ENCODE peak calls at places on chromosomes 3 and 15, in seven cellular contexts. G, T, M, W, E, H and Q are unnamed samples. For H3K4me1, the result is how much of the 10 kb centered on the place peaks cover.

GRCh38 chr15:44286814-44287555 is 1.5 kb upstream of the GOLM2 start:
- DNase-seq in G (peak), H (no peak), T (no peak), W (no peak), E (peak), M (no peak), Q (no peak)

GRCh38 chr3:10371167-10371566 is 50.3 kb upstream of the SEC13 start:
- DNase-seq in E (no peak), M (no peak), G (no peak), T (no peak), W (no peak), H (no peak), Q (no peak)

GRCh38 chr3:50473768-50474167 is 29.7 kb downstream of the CACNA2D2 start:
- DNase-seq in W (no peak), G (no peak), M (peak), H (no peak), E (no peak), T (no peak), Q (no peak)

GRCh38 chr3:155785662-155786295 is 20.3 kb downstream of the C3orf33 start:
- DNase-seq in H (no peak), W (no peak), E (no peak), T (no peak), M (no peak), G (no peak), Q (no peak)

GRCh38 chr15:57502116-57502515 is 89.6 kb upstream of the MYZAP start:
- DNase-seq in E (peak), T (no peak), M (no peak), W (no peak), G (no peak), H (no peak), Q (no peak)

GRCh38 chr3:39398700-39399099 is 7.8 kb upstream of the RPSA start:
- DNase-seq in G (no peak), M (no peak), T (no peak), E (no peak), W (peak), H (no peak), Q (no peak)

GRCh38 chr3:119831022-119831421 is 49.1 kb downstream of the NR1I2 start:
- DNase-seq in H (no peak), M (no peak), E (no peak), T (no peak), G (no peak), W (no peak), Q (no peak)

GRCh38 chr15:35925634-35926380 is 379.8 kb upstream of the DPH6 start:
- DNase-seq in T (peak), G (no peak), M (no peak), W (no peak), H (no peak), E (no peak), Q (no peak)

GRCh38 chr15:80641384-80641783 is 53.7 kb upstream of the ABHD17C start:
- DNase-seq in M (no peak), W (no peak), T (no peak), E (no peak), H (no peak), G (no peak), Q (no peak)

GRCh38 chr15:51267714-51268105 is 70.7 kb downstream of the CYP19A1 start:
- DNase-seq in W (no peak), T (no peak), E (no peak), H (no peak), M (no peak), G (no peak), Q (no peak)

GRCh38 chr3:52495777-52496602 is 852 bp downstream of the STAB1 start:
- DNase-seq in M (no peak), E (peak), W (no peak), H (no peak), G (no peak), T (no peak), Q (no peak)

GRCh38 chr15:101064795-101065569 is 145.8 kb downstream of the LRRK1 start:
- DNase-seq in T (no peak), H (no peak), E (no peak), G (no peak), W (peak), M (no peak), Q (peak)

GRCh38 chr3:141266797-141267555 is 35.4 kb downstream of the PXYLP1 start:
- DNase-seq in M (no peak), G (no peak), W (no peak), E (no peak), T (no peak), H (no peak), Q (no peak)

GRCh38 chr3:155890671-155891190 is 20.3 kb downstream of the GMPS start:
- DNase-seq in M (no peak), T (no peak), W (no peak), E (peak), H (no peak), G (peak), Q (no peak)

GRCh38 chr3:71176366-71176765 is 407.2 kb downstream of the FOXP1 start:
- DNase-seq in T (no peak), W (no peak), G (no peak), E (no peak), H (no peak), M (no peak), Q (no peak)

GRCh38 chr3:67946446-67946845 is 292.0 kb upstream of the SUCLG2 start:
- DNase-seq in M (no peak), W (no peak), T (no peak), E (no peak), G (no peak), H (no peak), Q (no peak)

GRCh38 chr3:175346573-175347356 is 487.6 kb downstream of the NAALADL2 start:
- DNase-seq in E (peak), G (no peak), T (peak), H (peak), M (peak), W (peak), Q (peak)

GRCh38 chr3:100097919-100098896 is 16.1 kb downstream of the FILIP1L start:
- DNase-seq in H (no peak), T (no peak), E (no peak), M (no peak), G (no peak), W (no peak), Q (no peak)

GRCh38 chr15:92130244-92130643 is 263.4 kb upstream of the ST8SIA2 start:
- DNase-seq in M (no peak), E (no peak), G (no peak), T (no peak), H (no peak), W (no peak), Q (no peak)

GRCh38 chr3:141401584-141402475 is 33.5 kb downstream of the ZBTB38 start:
- DNase-seq in M (no peak), G (no peak), W (no peak), T (no peak), E (no peak), H (peak), Q (peak)

GRCh38 chr3:21665444-21665843 is 85.6 kb downstream of the ZNF385D start:
- DNase-seq in E (no peak), W (no peak), G (no peak), M (no peak), H (no peak), T (no peak), Q (no peak)

GRCh38 chr3:168096210-168096795 is 579 bp upstream of the GOLIM4 start:
- DNase-seq in T (peak), G (peak), W (no peak), M (no peak), H (peak), E (peak), Q (peak)

GRCh38 chr3:65854606-65855304 is 184.0 kb downstream of the MAGI1 start:
- DNase-seq in T (no peak), G (no peak), W (no peak), M (no peak), E (no peak), H (no peak), Q (peak)

GRCh38 chr3:13543251-13543650 is 5.7 kb upstream of the FBLN2 start:
- DNase-seq in T (no peak), H (no peak), M (peak), G (no peak), W (peak), E (no peak), Q (peak)

GRCh38 chr3:69738291-69738690 is 973 bp upstream of the MITF start:
- DNase-seq in T (no peak), W (no peak), G (no peak), M (no peak), H (no peak), E (peak), Q (no peak)

GRCh38 chr15:34501131-34501530 is 63.5 kb upstream of the GOLGA8A start:
- DNase-seq in E (no peak), G (no peak), W (no peak), T (no peak), H (no peak), M (no peak), Q (no peak)

GRCh38 chr3:39727415-39727814 is 82.0 kb upstream of the MYRIP start:
- DNase-seq in M (no peak), T (no peak), E (no peak), G (no peak), W (no peak), H (no peak), Q (no peak)

GRCh38 chr15:48582472-48583235 is 62.9 kb downstream of the FBN1 start:
- DNase-seq in G (no peak), T (no peak), H (no peak), E (no peak), W (no peak), M (no peak), Q (no peak)

GRCh38 chr3:159032311-159032710 is 230.5 kb downstream of the MFSD1 start:
- DNase-seq in G (no peak), W (no peak), H (no peak), T (peak), M (no peak), E (no peak), Q (no peak)

GRCh38 chr3:151697496-151697895 is 36.2 kb upstream of the AADACL2 start:
- DNase-seq in G (no peak), E (no peak), T (no peak), M (no peak), H (no peak), W (no peak), Q (no peak)

GRCh38 chr15:69443032-69443611 is 9.5 kb upstream of the RPLP1 start:
- DNase-seq in G (no peak), H (no peak), W (no peak), M (no peak), T (no peak), E (no peak), Q (no peak)

GRCh38 chr3:47464603-47465002 is 11.1 kb downstream of the SCAP start:
- DNase-seq in G (no peak), H (no peak), E (peak), T (no peak), M (no peak), W (no peak), Q (no peak)

GRCh38 chr3:44825264-44825925 is 36.3 kb upstream of the TMEM42 start:
- DNase-seq in W (no peak), M (no peak), G (no peak), H (no peak), T (no peak), E (no peak), Q (no peak)

GRCh38 chr3:126293370-126294082 is 63.7 kb downstream of the KLF15 start:
- DNase-seq in H (no peak), E (no peak), M (peak), G (no peak), W (peak), T (no peak), Q (no peak)

GRCh38 chr3:190165253-190165652 is 44.6 kb upstream of the P3H2 start:
- DNase-seq in T (no peak), W (no peak), H (no peak), M (no peak), G (no peak), E (no peak), Q (no peak)

GRCh38 chr15:90686435-90687218 is 30.5 kb upstream of the BLM start:
- DNase-seq in W (no peak), M (no peak), T (no peak), E (no peak), G (no peak), H (no peak), Q (no peak)

GRCh38 chr15:90691369-90691768 is 25.8 kb upstream of the BLM start:
- DNase-seq in M (no peak), W (no peak), E (no peak), T (no peak), G (no peak), H (no peak), Q (no peak)

GRCh38 chr15:90694987-90695386 is 22.2 kb upstream of the BLM start:
- DNase-seq in H (no peak), E (no peak), G (no peak), T (no peak), M (no peak), W (no peak), Q (no peak)

GRCh38 chr15:90691982-90692773 is 25.0 kb upstream of the BLM start:
- DNase-seq in M (no peak), W (no peak), T (no peak), G (no peak), H (no peak), E (no peak), Q (no peak)

DNA sequence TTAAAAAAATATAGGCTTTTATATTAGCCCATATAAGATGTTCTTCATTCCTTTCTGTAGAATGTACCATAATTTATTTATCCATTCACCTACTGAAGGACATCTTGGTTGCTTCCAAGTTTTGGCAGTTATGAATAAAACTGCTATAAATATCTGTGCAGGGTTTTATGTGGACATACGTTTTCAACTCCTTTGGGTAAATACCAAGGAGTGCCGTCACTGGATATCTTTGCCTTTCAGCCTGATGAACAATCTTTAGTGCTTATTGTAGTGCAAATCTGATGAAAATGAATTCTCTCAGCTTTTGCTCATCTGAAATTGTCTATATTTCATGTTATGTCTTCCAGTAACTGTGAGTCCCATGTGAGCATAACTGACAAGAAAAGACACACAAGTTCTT is 26.6 kb upstream of the BLM start:
- DNase-seq in G (no peak), W (no peak), T (no peak), H (no peak), M (no peak), E (no peak), Q (no peak)
- TF ChIP-seq POLR2AphosphoS5 in G (no peak), W (no peak), T (no peak), H (no peak), M (no peak), E (no peak), Q (no peak)

DNA sequence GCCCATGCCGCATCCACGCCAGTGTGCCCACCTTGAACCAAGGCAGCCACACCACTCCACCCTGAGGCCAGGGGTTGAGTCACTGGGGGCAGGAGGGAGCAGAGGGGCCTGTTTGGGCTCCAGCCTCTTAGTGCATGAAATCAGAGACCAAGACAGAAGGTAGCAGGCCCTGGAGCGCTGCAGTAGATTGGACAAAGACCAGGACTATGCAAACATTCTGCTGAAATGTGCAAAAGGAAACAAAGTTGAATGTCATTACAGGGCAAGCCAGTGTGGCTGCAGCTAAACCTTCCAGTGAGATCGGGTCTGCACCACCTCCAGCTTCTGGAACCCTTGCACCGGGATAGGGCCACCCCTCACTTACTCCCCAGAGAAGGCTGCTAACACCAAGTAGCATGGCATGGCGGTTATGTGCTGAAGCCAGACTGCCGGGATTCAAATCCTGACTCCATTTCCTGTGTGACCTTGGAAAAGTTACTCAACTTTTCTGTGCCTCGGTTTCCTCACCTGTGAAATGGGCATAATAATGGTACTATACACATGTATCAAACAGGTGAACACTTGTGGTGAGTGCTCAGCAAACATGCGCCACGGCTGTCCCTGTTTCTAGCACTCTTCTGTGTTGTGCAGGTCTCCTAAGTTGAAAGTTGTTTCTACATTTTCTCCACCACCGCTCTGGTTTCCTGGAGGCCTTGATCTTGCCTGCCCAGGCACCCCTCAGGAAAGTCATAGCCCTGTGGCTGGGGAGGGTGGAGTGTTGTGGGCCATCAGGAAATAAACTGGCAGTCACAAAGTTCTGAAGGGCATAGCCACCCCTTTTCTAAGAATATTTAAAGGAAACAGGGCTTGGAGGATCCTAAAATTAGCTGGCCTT is 25.0 kb upstream of the GP9 start:
- DNase-seq in W (no peak), M (no peak), G (no peak), H (no peak), T (no peak), E (no peak), Q (no peak)
- H3K4me3 ChIP-seq in W (no peak), M (no peak), G (no peak), H (no peak), T (no peak), E (no peak), Q (no peak)

GRCh38 chr15:31327674-31328424 is 1.2 kb downstream of the KLF13 start:
- DNase-seq in G (peak), W (peak), H (peak), E (peak), T (no peak), M (peak), Q (peak)

GRCh38 chr15:31326729-31327673 is at the start of gene KLF13:
- DNase-seq in H (peak), W (peak), E (no peak), T (no peak), G (peak), M (no peak), Q (peak)

GRCh38 chr15:31324739-31325431 is 1.8 kb upstream of the KLF13 start:
- DNase-seq in E (no peak), T (no peak), H (no peak), W (no peak), M (no peak), G (no peak), Q (no peak)

GRCh38 chr15:31325432-31325975 is 1.1 kb upstream of the KLF13 start:
- DNase-seq in T (no peak), E (no peak), M (peak), H (peak), W (peak), G (peak), Q (peak)

GRCh38 chr15:31325976-31326728 is 483 bp upstream of the KLF13 start:
- DNase-seq in M (peak), E (peak), T (peak), H (peak), W (peak), G (peak), Q (peak)
- H3K4me1 ChIP-seq in M (under half), E (under half), T (under half), H (under half), W (under half), G (under half), Q (under half)

GRCh38 chr15:32970847-32971246 is 223.7 kb downstream of the FMN1 start:
- DNase-seq in E (no peak), M (no peak), T (no peak), G (no peak), W (peak), H (no peak), Q (peak)
- TF ChIP-seq POLR2AphosphoS5 in E (no peak), M (no peak), T (no peak), G (no peak), W (peak), H (no peak), Q (peak)

DNA sequence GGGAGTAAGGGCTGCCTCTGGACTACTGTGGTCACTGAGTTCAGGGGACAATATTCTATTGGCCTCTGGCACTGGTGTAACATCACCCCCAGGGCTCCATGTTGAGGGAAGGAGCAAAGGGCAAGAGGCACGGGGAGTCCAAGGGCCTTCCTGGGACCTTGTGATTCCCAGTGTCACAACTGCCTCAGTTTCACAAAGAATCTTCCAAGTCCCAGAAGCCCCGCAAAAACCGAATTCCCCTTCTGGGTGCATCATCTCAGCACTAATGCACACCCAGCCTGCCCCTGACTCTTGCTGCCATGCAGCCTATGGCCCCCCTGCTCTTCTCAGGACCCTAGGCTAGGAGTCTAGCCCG is 5.5 kb downstream of the AMOTL2 start:
- DNase-seq in T (no peak), H (no peak), E (no peak), G (no peak), M (no peak), W (peak), Q (no peak)
- H3K4me3 ChIP-seq in T (no peak), H (no peak), E (no peak), G (no peak), M (no peak), W (no peak), Q (no peak)